ENCODE peak calls at places on chromosomes 12 and 14, in five cellular contexts. Q, J, M, W and G are unnamed samples.
A peak's percentile ranks its signal among the peaks of the same experiment; 100 is the strongest.

GRCh38 chr12:6471992-6472366 is 1.5 kb upstream of the VAMP1 start:
- DNase-seq in Q (no peak), J (no peak), M (no peak), W (no peak), G (no peak)

GRCh38 chr14:35121887-35122695 is at the start of the genes PPP2R3C and PRORP:
- DNase-seq in Q (peak; percentile 84), J (peak; percentile 72), M (peak; percentile 89), W (peak; percentile 58), G (peak; percentile 98)

GRCh38 chr12:2064078-2064507 is 11.3 kb downstream of the CACNA1C start:
- DNase-seq in Q (no peak), J (no peak), M (no peak), W (peak; percentile 8), G (no peak)

GRCh38 chr12:37541356-37541755 is 775.2 kb upstream of the ALG10B start:
- DNase-seq in Q (no peak), J (no peak), M (no peak), W (no peak), G (no peak)

GRCh38 chr12:27922591-27923139 is 49.9 kb downstream of the PTHLH start:
- DNase-seq in Q (peak; percentile 6), J (peak; percentile 27), M (no peak), W (no peak), G (peak; percentile 21)

GRCh38 chr12:64332938-64333337 is 57.6 kb downstream of the C12orf56 start:
- DNase-seq in Q (no peak), J (no peak), M (no peak), W (no peak), G (no peak)

GRCh38 chr14:58912799-58913432 is 275.2 kb downstream of the DACT1 start:
- DNase-seq in Q (no peak), J (no peak), M (no peak), W (no peak), G (no peak)

GRCh38 chr12:47894068-47894467 is 10.7 kb downstream of the VDR start:
- DNase-seq in Q (no peak), J (no peak), M (no peak), W (no peak), G (no peak)

GRCh38 chr12:98352218-98352811 is 163.1 kb upstream of the TMPO start:
- DNase-seq in Q (no peak), J (peak; percentile 11), M (no peak), W (no peak), G (no peak)

GRCh38 chr14:70926187-70926830 is 19.1 kb downstream of the PCNX1 start:
- DNase-seq in Q (no peak), J (no peak), M (no peak), W (no peak), G (no peak)

GRCh38 chr12:3680919-3681594 is 71.9 kb downstream of the CRACR2A start:
- DNase-seq in Q (no peak), J (no peak), M (no peak), W (no peak), G (peak; percentile 28)

GRCh38 chr12:27899151-27899661 is 73.3 kb downstream of the PTHLH start:
- DNase-seq in Q (no peak), J (peak; percentile 98), M (peak; percentile 12), W (no peak), G (no peak)

GRCh38 chr12:87667378-87667777 is 361.8 kb downstream of the C12orf50 start:
- DNase-seq in Q (no peak), J (no peak), M (no peak), W (no peak), G (no peak)

GRCh38 chr12:32884962-32885361 is 11.6 kb downstream of the PKP2 start:
- DNase-seq in Q (no peak), J (no peak), M (no peak), W (no peak), G (no peak)

GRCh38 chr14:51419685-51420084 is 179.6 kb downstream of the TMX1 start:
- DNase-seq in Q (no peak), J (no peak), M (no peak), W (no peak), G (no peak)

GRCh38 chr14:56801920-56802319 is 8.4 kb downstream of the OTX2 start:
- DNase-seq in Q (no peak), J (no peak), M (no peak), W (no peak), G (no peak)

GRCh38 chr12:6345319-6346071 is 3.6 kb upstream of the TNFRSF1A start:
- DNase-seq in Q (peak; percentile 76), J (peak; percentile 85), M (no peak), W (peak; percentile 58), G (no peak)

GRCh38 chr12:52355181-52355580 is 12.1 kb downstream of the KRT85 start:
- DNase-seq in Q (no peak), J (no peak), M (no peak), W (no peak), G (no peak)

GRCh38 chr12:124613151-124613585 is 45.8 kb upstream of the NCOR2 start:
- DNase-seq in Q (peak; percentile 41), J (no peak), M (no peak), W (no peak), G (no peak)

GRCh38 chr14:92441751-92442477 is 71.7 kb upstream of the RIN3 start:
- DNase-seq in Q (no peak), J (no peak), M (no peak), W (no peak), G (no peak)

GRCh38 chr12:11861155-11861863 is 209.4 kb upstream of the BCL2L14 start:
- DNase-seq in Q (no peak), J (no peak), M (no peak), W (no peak), G (no peak)

GRCh38 chr12:193282-193681 is 20.7 kb downstream of the SLC6A12 start:
- DNase-seq in Q (no peak), J (no peak), M (no peak), W (no peak), G (no peak)

GRCh38 chr12:3083949-3084348 is 6.8 kb downstream of the TSPAN9 start:
- DNase-seq in Q (no peak), J (no peak), M (no peak), W (no peak), G (no peak)

GRCh38 chr14:99099051-99099787 is 172.8 kb downstream of the BCL11B start:
- DNase-seq in Q (no peak), J (no peak), M (no peak), W (no peak), G (no peak)

DNA sequence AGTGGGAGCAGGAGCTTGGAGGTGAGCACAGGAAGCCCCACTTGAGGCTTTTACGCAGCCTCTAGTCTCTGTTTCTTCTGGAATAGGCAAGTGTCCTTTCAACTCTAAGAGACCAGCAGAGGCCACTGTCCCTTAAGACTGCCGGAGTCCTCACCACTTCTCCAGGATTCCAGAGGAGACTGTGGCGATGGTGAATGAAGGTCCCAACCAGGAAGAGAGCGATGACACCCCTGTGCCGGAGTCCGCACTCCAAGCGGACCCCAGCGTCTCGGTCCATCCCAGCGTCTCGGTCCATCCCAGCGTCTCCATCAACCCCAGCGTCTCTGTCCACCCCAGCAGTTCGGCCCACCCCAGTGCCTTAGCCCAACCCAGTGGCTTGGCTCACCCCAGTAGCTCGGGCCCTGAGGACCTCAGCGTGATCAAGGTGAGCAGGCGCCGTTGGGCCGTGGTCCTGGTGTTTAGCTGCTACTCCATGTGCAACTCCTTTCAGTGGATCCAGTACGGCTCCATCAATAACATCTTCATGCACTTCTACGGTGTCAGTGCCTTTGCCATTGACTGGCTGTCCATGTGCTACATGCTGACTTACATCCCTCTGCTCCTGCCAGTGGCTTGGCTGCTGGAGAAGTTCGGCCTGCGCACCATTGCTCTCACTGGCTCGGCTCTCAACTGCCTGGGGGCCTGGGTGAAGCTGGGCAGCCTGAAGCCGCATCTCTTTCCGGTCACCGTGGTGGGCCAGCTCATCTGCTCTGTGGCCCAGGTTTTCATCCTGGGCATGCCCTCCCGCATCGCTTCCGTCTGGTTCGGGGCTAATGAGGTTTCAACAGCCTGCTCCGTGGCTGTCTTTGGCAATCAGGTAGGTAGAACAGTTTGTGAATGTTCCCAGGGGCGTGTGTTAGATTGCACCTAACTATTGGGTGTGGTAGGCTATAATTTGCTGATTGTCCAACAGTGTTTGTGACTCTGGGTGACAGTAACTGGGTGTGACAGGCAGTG is 664 bp downstream of the FLVCR2 start:
- DNase-seq in Q (no peak), J (no peak), M (no peak), W (no peak), G (peak; percentile 49)
- TF ChIP-seq CTCF in Q (peak; percentile 66), J (no peak), M (peak; percentile 35), W (no peak), G (peak; percentile 46)

DNA sequence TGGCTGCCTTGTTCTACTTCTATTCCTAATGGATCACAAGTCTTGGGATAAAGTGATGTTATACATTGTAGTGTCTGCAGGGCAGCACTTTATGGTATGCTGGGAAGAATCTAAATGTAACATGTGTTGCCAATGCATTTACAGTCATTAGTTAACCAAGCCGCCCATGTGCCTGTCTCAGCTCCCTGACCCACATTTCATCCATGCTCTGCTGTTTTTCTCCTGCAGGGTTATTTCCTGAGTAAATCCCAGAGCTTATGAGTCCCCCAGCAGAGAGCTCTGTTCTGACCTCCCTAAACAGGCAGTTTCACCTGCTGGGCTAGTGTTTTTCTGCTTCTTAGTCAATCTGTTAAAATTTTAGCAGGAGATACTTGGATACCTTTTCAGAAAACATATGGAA is 4.4 kb upstream of the TMTC2 start:
- DNase-seq in Q (no peak), J (no peak), M (no peak), W (no peak), G (no peak)
- H3K4me3 ChIP-seq in Q (no peak overlapping the region), J (no peak overlapping the region), M (no peak overlapping the region), W (no peak overlapping the region), G (no peak overlapping the region)

DNA sequence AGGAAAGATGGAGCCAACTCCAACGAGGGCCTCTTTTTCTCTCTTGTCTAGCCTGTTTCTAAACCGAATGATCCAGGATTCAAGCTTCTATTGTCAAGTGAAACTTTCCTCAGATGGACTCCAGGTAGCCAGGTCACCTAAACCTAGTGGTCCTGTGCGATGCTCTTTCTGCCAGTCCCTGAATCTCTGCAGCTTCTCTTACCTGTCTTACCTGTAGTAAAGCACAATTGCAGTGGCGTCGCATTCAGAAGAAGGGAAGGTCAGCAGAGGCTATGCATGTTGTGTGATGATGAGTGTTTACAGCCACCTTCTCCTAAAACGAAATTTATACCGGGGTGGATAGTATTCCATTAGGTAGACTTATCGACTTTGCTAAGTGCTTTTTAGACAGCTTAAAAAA is 47.4 kb upstream of the TRAF3 start:
- DNase-seq in Q (no peak), J (no peak), M (no peak), W (no peak), G (no peak)
- TF ChIP-seq CTCF in Q (no peak), J (no peak), M (no peak), W (no peak), G (no peak)

GRCh38 chr14:64114796-64115195 is 179.4 kb downstream of the ESR2 start:
- DNase-seq in Q (no peak), J (no peak), M (no peak), W (no peak), G (no peak)

GRCh38 chr14:64112859-64113258 is 181.3 kb downstream of the ESR2 start:
- DNase-seq in Q (no peak), J (no peak), M (no peak), W (no peak), G (peak; percentile 84)

GRCh38 chr14:64115401-64115800 is 178.8 kb downstream of the ESR2 start:
- DNase-seq in Q (no peak), J (no peak), M (no peak), W (no peak), G (no peak)

GRCh38 chr14:64114166-64114565 is 180.0 kb downstream of the ESR2 start:
- DNase-seq in Q (no peak), J (no peak), M (no peak), W (no peak), G (no peak)

DNA sequence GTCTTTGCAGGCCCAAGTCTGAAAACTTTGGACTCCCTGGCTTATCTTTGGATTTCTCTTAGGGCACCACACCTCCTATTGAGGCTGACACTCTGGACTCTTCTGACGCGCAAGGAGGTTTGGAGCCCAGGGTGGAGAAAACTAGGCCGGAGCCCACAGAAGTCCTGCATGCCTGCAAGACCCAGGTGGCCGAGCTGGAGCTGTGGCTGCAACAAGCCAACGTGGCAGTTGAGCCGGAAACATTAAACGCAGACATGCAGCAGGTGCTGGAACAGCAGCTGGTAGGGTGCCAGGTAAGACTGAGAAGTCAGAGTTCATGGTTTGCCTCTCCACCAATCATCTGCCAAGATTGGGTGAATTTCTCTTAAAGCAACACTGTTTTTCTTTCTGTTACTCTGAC is 180.9 kb downstream of the ESR2 start:
- DNase-seq in Q (no peak), J (no peak), M (no peak), W (no peak), G (peak; percentile 83)
- H3K4me3 ChIP-seq in Q (no peak overlapping the region), J (no peak overlapping the region), M (no peak overlapping the region), W (no peak overlapping the region), G (peak overlapping the region; percentile 44)